ENCODE peak calls at places on chromosomes 11 and 22, in nine cellular contexts. One of them, this sample, is unnamed.

GRCh38 chr11:44016129-44016528 is 31.7 kb upstream of the ACCSL start:
- DNase-seq in gastrocnemius medialis: peak
- DNase-seq in right lobe of liver: no peak
- DNase-seq in ovary: peak
- DNase-seq in body of pancreas: peak
- DNase-seq in HCT116: no peak
- DNase-seq in heart left ventricle: peak
- DNase-seq in A549: no peak
- DNase-seq in stomach: peak
- DNase-seq in this sample: no peak

GRCh38 chr22:24165673-24166072 is 15.6 kb upstream of the SUSD2 start:
- DNase-seq in ovary: no peak
- DNase-seq in stomach: no peak
- DNase-seq in HCT116: no peak
- DNase-seq in A549: no peak
- DNase-seq in body of pancreas: no peak
- DNase-seq in gastrocnemius medialis: no peak
- DNase-seq in right lobe of liver: no peak
- DNase-seq in heart left ventricle: no peak
- DNase-seq in this sample: no peak

GRCh38 chr11:68150029-68150428 is 28.8 kb upstream of the CHKA start:
- DNase-seq in heart left ventricle: no peak
- DNase-seq in gastrocnemius medialis: no peak
- DNase-seq in HCT116: no peak
- DNase-seq in right lobe of liver: peak
- DNase-seq in body of pancreas: peak
- DNase-seq in stomach: peak
- DNase-seq in A549: no peak
- DNase-seq in ovary: no peak
- DNase-seq in this sample: no peak

GRCh38 chr11:61793084-61793828 is 545 bp downstream of the FEN1 start:
- DNase-seq in right lobe of liver: no peak
- DNase-seq in stomach: no peak
- DNase-seq in A549: peak
- DNase-seq in HCT116: no peak
- DNase-seq in heart left ventricle: peak
- DNase-seq in ovary: no peak
- DNase-seq in body of pancreas: no peak
- DNase-seq in gastrocnemius medialis: no peak
- DNase-seq in this sample: peak

GRCh38 chr11:70443043-70444030 is 45.0 kb downstream of the CTTN start:
- DNase-seq in right lobe of liver: no peak
- DNase-seq in ovary: no peak
- DNase-seq in heart left ventricle: no peak
- DNase-seq in stomach: no peak
- DNase-seq in A549: no peak
- DNase-seq in HCT116: no peak
- DNase-seq in body of pancreas: no peak
- DNase-seq in gastrocnemius medialis: no peak
- DNase-seq in this sample: no peak

GRCh38 chr11:116607027-116607426 is 165.8 kb downstream of the BUD13 start:
- DNase-seq in gastrocnemius medialis: no peak
- DNase-seq in A549: no peak
- DNase-seq in heart left ventricle: no peak
- DNase-seq in body of pancreas: no peak
- DNase-seq in right lobe of liver: no peak
- DNase-seq in ovary: no peak
- DNase-seq in HCT116: no peak
- DNase-seq in stomach: no peak
- DNase-seq in this sample: no peak

GRCh38 chr11:73218106-73218829 is at the start of gene P2RY2:
- DNase-seq in heart left ventricle: peak
- DNase-seq in body of pancreas: peak
- DNase-seq in gastrocnemius medialis: peak
- DNase-seq in HCT116: peak
- DNase-seq in ovary: peak
- DNase-seq in stomach: peak
- DNase-seq in A549: peak
- DNase-seq in right lobe of liver: peak
- DNase-seq in this sample: peak

GRCh38 chr11:121841487-121842167 is 274.4 kb downstream of the BLID start:
- DNase-seq in heart left ventricle: no peak
- DNase-seq in ovary: no peak
- DNase-seq in gastrocnemius medialis: no peak
- DNase-seq in body of pancreas: no peak
- DNase-seq in stomach: no peak
- DNase-seq in HCT116: no peak
- DNase-seq in A549: no peak
- DNase-seq in right lobe of liver: no peak
- DNase-seq in this sample: no peak

GRCh38 chr22:40791241-40791640 is 27.9 kb downstream of the SLC25A17 start:
- DNase-seq in heart left ventricle: no peak
- DNase-seq in right lobe of liver: no peak
- DNase-seq in stomach: no peak
- DNase-seq in A549: no peak
- DNase-seq in body of pancreas: no peak
- DNase-seq in gastrocnemius medialis: no peak
- DNase-seq in HCT116: no peak
- DNase-seq in ovary: no peak
- DNase-seq in this sample: no peak

GRCh38 chr11:27717801-27718229 is 17.6 kb upstream of the BDNF start:
- DNase-seq in gastrocnemius medialis: no peak
- DNase-seq in A549: no peak
- DNase-seq in right lobe of liver: no peak
- DNase-seq in HCT116: no peak
- DNase-seq in body of pancreas: no peak
- DNase-seq in ovary: no peak
- DNase-seq in stomach: no peak
- DNase-seq in heart left ventricle: no peak
- DNase-seq in this sample: no peak

GRCh38 chr11:105881027-105881426 is 141.0 kb downstream of the MSANTD4 start:
- DNase-seq in A549: no peak
- DNase-seq in heart left ventricle: no peak
- DNase-seq in right lobe of liver: no peak
- DNase-seq in stomach: no peak
- DNase-seq in gastrocnemius medialis: no peak
- DNase-seq in ovary: no peak
- DNase-seq in body of pancreas: no peak
- DNase-seq in HCT116: no peak
- DNase-seq in this sample: no peak

GRCh38 chr22:29093501-29093921 is 20.7 kb downstream of the KREMEN1 start:
- DNase-seq in body of pancreas: no peak
- DNase-seq in gastrocnemius medialis: peak
- DNase-seq in stomach: no peak
- DNase-seq in ovary: no peak
- DNase-seq in right lobe of liver: no peak
- DNase-seq in A549: no peak
- DNase-seq in HCT116: no peak
- DNase-seq in heart left ventricle: no peak
- DNase-seq in this sample: no peak

GRCh38 chr11:107744736-107745135 is 32.9 kb upstream of the SLN start:
- DNase-seq in heart left ventricle: no peak
- DNase-seq in right lobe of liver: no peak
- DNase-seq in stomach: no peak
- DNase-seq in ovary: no peak
- DNase-seq in HCT116: no peak
- DNase-seq in body of pancreas: no peak
- DNase-seq in A549: no peak
- DNase-seq in gastrocnemius medialis: no peak
- DNase-seq in this sample: no peak

GRCh38 chr11:117205211-117205818 is 6.1 kb downstream of the TAGLN start:
- DNase-seq in heart left ventricle: peak
- DNase-seq in ovary: peak
- DNase-seq in stomach: no peak
- DNase-seq in right lobe of liver: no peak
- DNase-seq in A549: no peak
- DNase-seq in body of pancreas: no peak
- DNase-seq in HCT116: no peak
- DNase-seq in gastrocnemius medialis: no peak
- DNase-seq in this sample: no peak

GRCh38 chr22:37545703-37546435 is 14.4 kb upstream of the CDC42EP1 start:
- DNase-seq in right lobe of liver: peak
- DNase-seq in ovary: peak
- DNase-seq in gastrocnemius medialis: peak
- DNase-seq in HCT116: no peak
- DNase-seq in heart left ventricle: peak
- DNase-seq in body of pancreas: peak
- DNase-seq in stomach: peak
- DNase-seq in A549: peak
- DNase-seq in this sample: peak
- TF ChIP-seq POLR2A in right lobe of liver: peak
- TF ChIP-seq POLR2A in ovary: peak
- TF ChIP-seq POLR2A in gastrocnemius medialis: peak
- TF ChIP-seq POLR2A in HCT116: no peak
- TF ChIP-seq POLR2A in heart left ventricle: peak
- TF ChIP-seq POLR2A in body of pancreas: peak
- TF ChIP-seq POLR2A in stomach: peak
- TF ChIP-seq POLR2A in A549: peak
- TF ChIP-seq POLR2A in this sample: no peak

GRCh38 chr11:69299572-69299971 is 5.6 kb downstream of the MYEOV start:
- DNase-seq in stomach: no peak
- DNase-seq in gastrocnemius medialis: no peak
- DNase-seq in heart left ventricle: no peak
- DNase-seq in ovary: no peak
- DNase-seq in body of pancreas: no peak
- DNase-seq in HCT116: no peak
- DNase-seq in right lobe of liver: no peak
- DNase-seq in A549: no peak
- DNase-seq in this sample: peak

GRCh38 chr11:69298778-69299461 is 5.0 kb downstream of the MYEOV start:
- DNase-seq in right lobe of liver: no peak
- DNase-seq in heart left ventricle: no peak
- DNase-seq in stomach: no peak
- DNase-seq in gastrocnemius medialis: no peak
- DNase-seq in ovary: no peak
- DNase-seq in A549: no peak
- DNase-seq in HCT116: no peak
- DNase-seq in body of pancreas: no peak
- DNase-seq in this sample: peak

GRCh38 chr11:69297225-69297925 is 3.4 kb downstream of the MYEOV start:
- DNase-seq in A549: peak
- DNase-seq in right lobe of liver: peak
- DNase-seq in ovary: peak
- DNase-seq in stomach: peak
- DNase-seq in HCT116: peak
- DNase-seq in gastrocnemius medialis: peak
- DNase-seq in body of pancreas: peak
- DNase-seq in heart left ventricle: peak
- DNase-seq in this sample: peak

GRCh38 chr11:69296890-69297224 is 2.9 kb downstream of the MYEOV start:
- DNase-seq in heart left ventricle: no peak
- DNase-seq in body of pancreas: no peak
- DNase-seq in HCT116: no peak
- DNase-seq in ovary: no peak
- DNase-seq in A549: no peak
- DNase-seq in right lobe of liver: no peak
- DNase-seq in gastrocnemius medialis: no peak
- DNase-seq in stomach: peak
- DNase-seq in this sample: no peak

DNA sequence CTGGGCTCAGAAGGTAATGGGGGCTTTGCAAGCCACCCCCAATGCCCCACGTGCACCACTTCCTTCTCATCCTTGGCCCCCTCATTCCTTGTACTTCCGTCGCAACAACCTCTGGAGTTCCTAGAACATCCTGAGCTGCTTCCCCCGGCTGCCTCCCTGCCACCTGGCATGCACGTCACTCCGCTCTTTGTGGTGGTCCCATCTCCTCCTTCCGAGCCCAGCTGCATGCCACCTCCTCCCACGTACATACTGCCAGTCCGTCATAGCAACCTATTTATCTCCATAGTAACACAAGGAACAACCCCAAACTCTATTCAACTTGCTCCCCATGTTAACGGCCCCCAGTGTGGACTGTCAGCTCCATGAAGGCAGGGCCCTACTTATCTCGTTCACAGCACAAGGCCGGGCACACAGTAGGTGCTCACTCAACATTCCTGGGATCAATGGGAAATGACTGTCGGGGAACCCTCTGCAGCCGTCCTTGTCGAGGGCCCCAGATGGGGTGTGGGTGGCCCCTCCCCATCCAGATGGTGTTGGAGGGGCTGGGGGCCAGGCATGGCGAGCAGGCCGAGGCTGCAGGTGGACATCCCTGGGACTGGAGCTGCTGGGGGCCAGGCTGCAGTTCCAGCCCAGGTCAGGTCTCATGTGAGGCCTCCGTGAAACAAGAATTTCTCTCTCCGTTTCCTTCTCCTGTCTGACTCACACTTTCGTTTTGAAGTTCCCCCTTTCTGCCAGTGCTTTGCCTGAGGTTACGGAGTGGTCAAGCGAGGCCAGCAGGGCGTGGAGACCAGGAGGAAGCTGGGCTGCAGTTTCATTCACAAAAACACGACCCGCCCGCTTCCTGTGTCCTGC is 4.2 kb downstream of the MYEOV start:
- DNase-seq in stomach: peak
- DNase-seq in A549: peak
- DNase-seq in body of pancreas: peak
- DNase-seq in right lobe of liver: peak
- DNase-seq in gastrocnemius medialis: peak
- DNase-seq in heart left ventricle: peak
- DNase-seq in HCT116: peak
- DNase-seq in ovary: peak
- DNase-seq in this sample: peak
- TF ChIP-seq CTCF in stomach: no peak
- TF ChIP-seq CTCF in A549: no peak
- TF ChIP-seq CTCF in body of pancreas: no peak
- TF ChIP-seq CTCF in right lobe of liver: no peak
- TF ChIP-seq CTCF in gastrocnemius medialis: no peak
- TF ChIP-seq CTCF in heart left ventricle: no peak
- TF ChIP-seq CTCF in HCT116: no peak
- TF ChIP-seq CTCF in ovary: no peak
- TF ChIP-seq CTCF in this sample: no peak

DNA sequence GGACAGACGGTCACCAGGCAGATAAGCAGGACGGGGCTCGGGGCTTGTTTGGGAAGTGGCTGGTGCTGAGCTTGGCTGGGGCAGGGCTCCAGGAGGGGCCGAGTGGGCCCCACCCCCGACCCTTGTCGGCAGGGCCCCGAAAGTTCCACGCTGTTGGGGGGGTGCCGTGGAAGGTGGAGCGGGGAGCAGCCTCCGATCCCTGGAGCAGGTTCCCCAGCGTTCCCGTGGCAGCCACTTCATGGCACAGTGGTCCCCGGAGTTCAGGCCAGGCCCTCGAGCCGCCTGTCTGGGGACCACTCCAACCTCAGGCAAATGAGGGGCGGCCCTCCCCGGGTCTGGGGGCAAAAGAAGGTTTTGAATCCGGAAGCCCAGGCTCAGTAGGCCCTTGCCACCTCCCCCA is 46.7 kb upstream of the PPARA start:
- DNase-seq in heart left ventricle: no peak
- DNase-seq in A549: no peak
- DNase-seq in stomach: no peak
- DNase-seq in body of pancreas: no peak
- DNase-seq in right lobe of liver: no peak
- DNase-seq in ovary: no peak
- DNase-seq in HCT116: no peak
- DNase-seq in gastrocnemius medialis: no peak
- DNase-seq in this sample: no peak
- TF ChIP-seq POLR2A in heart left ventricle: no peak
- TF ChIP-seq POLR2A in A549: no peak
- TF ChIP-seq POLR2A in stomach: no peak
- TF ChIP-seq POLR2A in body of pancreas: no peak
- TF ChIP-seq POLR2A in right lobe of liver: no peak
- TF ChIP-seq POLR2A in ovary: no peak
- TF ChIP-seq POLR2A in HCT116: no peak
- TF ChIP-seq POLR2A in gastrocnemius medialis: no peak
- TF ChIP-seq POLR2A in this sample: no peak

GRCh38 chr11:92960886-92961285 is 8.6 kb upstream of the MTNR1B start:
- DNase-seq in right lobe of liver: no peak
- DNase-seq in HCT116: no peak
- DNase-seq in body of pancreas: no peak
- DNase-seq in stomach: no peak
- DNase-seq in ovary: no peak
- DNase-seq in A549: no peak
- DNase-seq in heart left ventricle: no peak
- DNase-seq in gastrocnemius medialis: no peak
- DNase-seq in this sample: no peak
- TF ChIP-seq CTCF in right lobe of liver: no peak
- TF ChIP-seq CTCF in HCT116: no peak
- TF ChIP-seq CTCF in body of pancreas: no peak
- TF ChIP-seq CTCF in stomach: no peak
- TF ChIP-seq CTCF in ovary: no peak
- TF ChIP-seq CTCF in A549: no peak
- TF ChIP-seq CTCF in heart left ventricle: no peak
- TF ChIP-seq CTCF in gastrocnemius medialis: no peak
- TF ChIP-seq CTCF in this sample: no peak